ENCODE peak calls at places on chromosomes 16 and 17, in ten cellular contexts. Z is MCF 10A; P is pancreas; A is WTC11; R is CD8-positive, alpha-beta T cell; O is fibroblast of villous mesenchyme; G is progenitor cell of endocrine pancreas; C is brain microvascular endothelial cell; K is epithelial cell of esophagus; U is cardiac muscle cell. X is an unnamed sample.

GRCh38 chr16:83552193-83552592 is 255.6 kb upstream of the HSBP1 start:
- DNase-seq in Z (peak; percentile 21), P (no peak), A (no peak), R (no peak), O (peak; percentile 37), G (no peak), C (peak; percentile 76), K (peak; percentile 57), U (peak; percentile 50), X (no peak)

GRCh38 chr17:73468221-73468620 is 156.4 kb upstream of the CDC42EP4 start:
- DNase-seq in Z (no peak), P (no peak), A (no peak), R (no peak), O (no peak), G (no peak), C (no peak), K (no peak), U (no peak), X (no peak)

GRCh38 chr17:77451894-77452852 is 311.4 kb downstream of the SEC14L1 start:
- DNase-seq in Z (no peak), P (peak; percentile 56), A (peak; percentile 72), R (no peak), O (peak; percentile 86), G (peak; percentile 44), C (peak; percentile 63), K (peak; percentile 83), U (peak; percentile 84), X (no peak)

GRCh38 chr16:20114356-20114755 is 40.7 kb upstream of the GPR139 start:
- DNase-seq in Z (peak; percentile 85), P (peak; percentile 69), A (no peak), R (no peak), O (no peak), G (no peak), C (no peak), K (peak; percentile 9), U (no peak), X (no peak)

GRCh38 chr17:47713980-47714689 is 18.9 kb upstream of the TBX21 start:
- DNase-seq in Z (no peak), P (no peak), A (peak; percentile 47), R (no peak), O (no peak), G (no peak), C (no peak), K (no peak), U (no peak), X (no peak)

GRCh38 chr17:68198931-68199836 is 48.7 kb upstream of the AMZ2 start:
- DNase-seq in Z (no peak), P (peak; percentile 36), A (peak; percentile 58), R (peak; percentile 49), O (no peak), G (no peak), C (no peak), K (peak; percentile 44), U (no peak), X (peak; percentile 54)

GRCh38 chr17:77560841-77561240 is 397.7 kb upstream of the TNRC6C start:
- DNase-seq in Z (no peak), P (no peak), A (no peak), R (no peak), O (no peak), G (no peak), C (no peak), K (no peak), U (no peak), X (no peak)

GRCh38 chr17:66488874-66489273 is 186.5 kb downstream of the PRKCA start:
- DNase-seq in Z (no peak), P (no peak), A (no peak), R (no peak), O (no peak), G (no peak), C (no peak), K (no peak), U (no peak), X (no peak)

DNA sequence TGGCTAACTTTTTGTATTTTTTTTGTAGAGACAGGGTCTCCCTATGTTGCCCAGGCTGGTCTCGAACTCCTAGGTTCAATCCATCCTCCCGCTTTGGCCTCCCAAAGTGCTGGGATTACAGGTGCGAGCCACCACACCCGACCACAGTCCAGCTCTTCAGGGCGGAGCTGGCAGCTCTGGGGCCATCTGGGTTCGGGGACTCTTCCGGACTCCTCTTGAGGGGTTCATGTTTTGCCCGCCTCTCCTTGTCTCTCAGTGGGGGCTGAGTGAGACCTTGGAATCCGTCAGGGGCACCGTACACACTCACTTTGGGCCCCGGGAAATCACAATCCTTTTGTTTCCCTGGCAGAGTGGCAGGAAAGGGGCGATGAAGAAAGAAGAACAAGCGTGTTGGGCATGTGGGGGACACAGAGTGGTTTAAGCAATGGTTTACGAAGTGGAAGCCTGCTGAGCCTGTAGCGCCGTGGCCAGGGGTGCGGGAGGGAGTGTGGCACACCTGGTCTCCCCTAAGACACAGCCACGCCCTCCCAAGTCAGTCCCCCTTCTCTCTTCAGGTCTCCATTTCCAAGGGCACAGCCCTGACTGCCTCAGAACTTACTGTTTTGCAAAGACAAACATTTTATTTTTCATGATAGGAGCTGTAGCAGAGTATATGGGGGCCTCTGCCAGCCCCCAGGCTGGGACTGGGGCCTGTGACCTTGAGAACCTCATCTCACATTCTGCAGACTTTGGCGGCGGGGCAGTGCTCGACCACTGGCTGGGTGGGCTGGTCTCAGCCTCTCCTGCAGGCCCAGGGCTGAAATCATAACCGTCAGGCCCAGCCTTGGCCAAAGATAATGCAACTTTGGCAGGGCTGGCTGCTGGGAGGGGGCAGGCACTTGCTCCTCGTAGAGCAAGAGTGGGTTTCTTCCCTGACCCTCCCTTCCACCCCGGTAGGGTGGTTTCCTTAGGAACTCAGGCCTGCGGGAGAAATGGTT is 25.9 kb downstream of the TNS4 start:
- DNase-seq in Z (no peak), P (no peak), A (no peak), R (no peak), O (no peak), G (no peak), C (no peak), K (peak; percentile 69), U (no peak), X (no peak)
- TF ChIP-seq CTCF in Z (no peak), P (no peak), A (no peak), R (no peak), O (no peak), G (no peak), C (no peak), K (no peak), U (no peak), X (no peak)

GRCh38 chr16:48914070-48914469 is 304.1 kb upstream of the N4BP1 start:
- DNase-seq in Z (no peak), P (no peak), A (no peak), R (no peak), O (no peak), G (no peak), C (no peak), K (no peak), U (no peak), X (no peak)

GRCh38 chr16:48912360-48912759 is 302.4 kb upstream of the N4BP1 start:
- DNase-seq in Z (no peak), P (no peak), A (no peak), R (no peak), O (no peak), G (no peak), C (no peak), K (peak; percentile 4), U (no peak), X (no peak)

GRCh38 chr16:48910214-48910613 is 300.2 kb upstream of the N4BP1 start:
- DNase-seq in Z (no peak), P (no peak), A (no peak), R (no peak), O (no peak), G (no peak), C (no peak), K (no peak), U (no peak), X (no peak)

GRCh38 chr16:48913384-48913783 is 303.4 kb upstream of the N4BP1 start:
- DNase-seq in Z (no peak), P (no peak), A (no peak), R (no peak), O (no peak), G (no peak), C (no peak), K (no peak), U (no peak), X (no peak)

GRCh38 chr16:48911700-48912099 is 301.7 kb upstream of the N4BP1 start:
- DNase-seq in Z (peak; percentile 17), P (no peak), A (no peak), R (no peak), O (no peak), G (no peak), C (no peak), K (peak; percentile 15), U (no peak), X (no peak)
- TF ChIP-seq CTCF in Z (no peak), P (no peak), A (no peak), R (no peak), O (no peak), G (peak; percentile 34), C (no peak), K (peak; percentile 32), U (no peak), X (no peak)

GRCh38 chr16:80463303-80463702 is 77.5 kb upstream of the DYNLRB2 start:
- DNase-seq in Z (no peak), P (no peak), A (no peak), R (no peak), O (no peak), G (no peak), C (no peak), K (no peak), U (no peak), X (no peak)

GRCh38 chr16:80462902-80463301 is 77.9 kb upstream of the DYNLRB2 start:
- DNase-seq in Z (no peak), P (no peak), A (no peak), R (no peak), O (no peak), G (no peak), C (no peak), K (no peak), U (no peak), X (no peak)

GRCh38 chr16:80463776-80464175 is 77.0 kb upstream of the DYNLRB2 start:
- DNase-seq in Z (no peak), P (no peak), A (no peak), R (no peak), O (no peak), G (no peak), C (no peak), K (no peak), U (no peak), X (no peak)

GRCh38 chr16:80467961-80468360 is 72.8 kb upstream of the DYNLRB2 start:
- DNase-seq in Z (no peak), P (no peak), A (no peak), R (no peak), O (no peak), G (no peak), C (no peak), K (no peak), U (no peak), X (no peak)

DNA sequence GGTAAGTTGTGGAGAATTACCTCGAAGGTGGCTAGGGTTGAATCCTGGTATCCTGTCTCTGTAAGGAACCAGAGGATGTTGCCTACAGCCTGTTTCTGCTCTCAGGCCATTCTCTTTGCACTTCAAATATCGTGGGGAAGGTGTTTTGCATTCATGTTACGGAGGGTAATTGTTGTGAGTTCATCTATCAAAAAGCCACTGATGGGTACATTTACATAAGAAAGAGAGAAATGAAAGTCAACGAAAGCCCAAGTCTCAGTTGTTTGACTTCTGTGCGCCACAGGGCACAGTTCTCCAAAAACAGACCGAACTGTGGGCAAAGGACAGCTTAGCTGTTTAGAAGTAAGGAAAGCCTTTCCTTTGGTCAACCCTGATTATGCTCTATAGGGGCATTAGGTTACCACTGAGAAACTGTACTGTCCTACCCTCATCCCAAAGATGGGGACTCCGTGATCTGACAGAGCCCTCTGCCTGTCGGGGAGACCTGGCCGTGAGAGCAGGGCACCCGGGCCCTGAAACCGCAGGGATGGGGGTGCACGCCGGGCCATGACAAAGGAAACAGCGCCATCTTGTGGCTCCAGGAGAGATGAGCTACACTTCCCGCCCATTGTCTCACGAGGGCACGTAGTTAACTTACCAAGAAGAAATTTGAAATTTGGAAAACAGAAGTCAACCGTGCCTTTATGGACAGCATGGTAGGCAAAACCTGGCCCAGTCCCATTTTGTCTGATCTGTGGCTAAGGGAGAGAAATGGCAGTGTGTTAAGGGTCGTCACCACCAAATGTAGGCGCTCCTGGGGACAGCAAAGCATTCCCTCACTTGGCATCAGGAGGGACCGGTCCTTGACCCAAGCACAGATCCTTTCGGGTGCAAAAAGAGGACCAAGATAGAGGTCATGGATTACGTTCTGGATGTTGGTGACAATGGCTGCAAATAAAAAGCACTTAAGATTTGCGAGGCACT is 74.5 kb upstream of the DYNLRB2 start:
- DNase-seq in Z (peak; percentile 68), P (peak; percentile 52), A (peak; percentile 88), R (peak; percentile 36), O (peak; percentile 54), G (peak; percentile 67), C (peak; percentile 40), K (peak; percentile 68), U (peak; percentile 58), X (peak; percentile 58)
- TF ChIP-seq CTCF in Z (peak; percentile 88), P (peak; percentile 52), A (peak; percentile 95), R (peak; percentile 55), O (peak; percentile 84), G (peak; percentile 98), C (peak; percentile 92), K (peak; percentile 81), U (peak; percentile 75), X (peak; percentile 83)

GRCh38 chr17:8887834-8888703 is 20.6 kb upstream of the PIK3R6 start:
- DNase-seq in Z (peak; percentile 29), P (no peak), A (peak; percentile 89), R (no peak), O (peak; percentile 41), G (no peak), C (peak; percentile 51), K (no peak), U (peak; percentile 60), X (no peak)
- TF ChIP-seq CTCF in Z (no peak), P (no peak), A (no peak), R (no peak), O (peak; percentile 38), G (peak; percentile 43), C (peak; percentile 66), K (no peak), U (peak; percentile 58), X (no peak)